ENCODE peak calls at places on chromosomes 16 and 17, in five cellular contexts. One of them, this sample, is unnamed.

GRCh38 chr17:73749337-73749807 is 105.1 kb upstream of the SDK2 start:
- DNase-seq in neural crest cell: no peak
- DNase-seq in activated B cell treated with CpG ODN at 0.5 μM for 24 hours: no peak
- DNase-seq in psoas muscle: no peak
- DNase-seq in astrocyte of the spinal cord: no peak
- DNase-seq in this sample: no peak

GRCh38 chr16:228151-228855 is 946 bp downstream of the LUC7L start:
- DNase-seq in neural crest cell: no peak
- DNase-seq in activated B cell treated with CpG ODN at 0.5 μM for 24 hours: no peak
- DNase-seq in psoas muscle: no peak
- DNase-seq in astrocyte of the spinal cord: peak
- DNase-seq in this sample: no peak

GRCh38 chr16:53773150-53773846 is 69.3 kb downstream of the FTO start:
- DNase-seq in neural crest cell: no peak
- DNase-seq in activated B cell treated with CpG ODN at 0.5 μM for 24 hours: no peak
- DNase-seq in psoas muscle: no peak
- DNase-seq in astrocyte of the spinal cord: peak
- DNase-seq in this sample: no peak

GRCh38 chr17:5019475-5019956 is 15.7 kb downstream of the SLC52A1 start:
- DNase-seq in neural crest cell: no peak
- DNase-seq in activated B cell treated with CpG ODN at 0.5 μM for 24 hours: peak
- DNase-seq in psoas muscle: no peak
- DNase-seq in astrocyte of the spinal cord: no peak
- DNase-seq in this sample: no peak

GRCh38 chr16:77276686-77277085 is 77.5 kb downstream of the SYCE1L start:
- DNase-seq in neural crest cell: no peak
- DNase-seq in activated B cell treated with CpG ODN at 0.5 μM for 24 hours: no peak
- DNase-seq in psoas muscle: no peak
- DNase-seq in astrocyte of the spinal cord: no peak
- DNase-seq in this sample: no peak

GRCh38 chr16:77273-77806 is 685 bp upstream of the MPG start:
- DNase-seq in neural crest cell: peak
- DNase-seq in activated B cell treated with CpG ODN at 0.5 μM for 24 hours: peak
- DNase-seq in psoas muscle: peak
- DNase-seq in astrocyte of the spinal cord: peak
- DNase-seq in this sample: no peak

GRCh38 chr16:67562526-67562917 is at the start of gene CTCF:
- DNase-seq in neural crest cell: no peak
- DNase-seq in activated B cell treated with CpG ODN at 0.5 μM for 24 hours: no peak
- DNase-seq in psoas muscle: peak
- DNase-seq in astrocyte of the spinal cord: peak
- DNase-seq in this sample: no peak

GRCh38 chr17:74757931-74758845 is 9.8 kb downstream of the NHERF1 start:
- DNase-seq in neural crest cell: no peak
- DNase-seq in activated B cell treated with CpG ODN at 0.5 μM for 24 hours: no peak
- DNase-seq in psoas muscle: no peak
- DNase-seq in astrocyte of the spinal cord: peak
- DNase-seq in this sample: no peak

GRCh38 chr17:27609606-27610303 is 21.2 kb upstream of the LGALS9 start:
- DNase-seq in neural crest cell: no peak
- DNase-seq in activated B cell treated with CpG ODN at 0.5 μM for 24 hours: no peak
- DNase-seq in psoas muscle: no peak
- DNase-seq in astrocyte of the spinal cord: peak
- DNase-seq in this sample: no peak

GRCh38 chr17:81028506-81028858 is 6.5 kb upstream of the BAIAP2 start:
- DNase-seq in neural crest cell: no peak
- DNase-seq in activated B cell treated with CpG ODN at 0.5 μM for 24 hours: no peak
- DNase-seq in psoas muscle: peak
- DNase-seq in astrocyte of the spinal cord: no peak
- DNase-seq in this sample: no peak

GRCh38 chr17:7167832-7168231 is 11.3 kb downstream of the ASGR1 start:
- DNase-seq in neural crest cell: no peak
- DNase-seq in activated B cell treated with CpG ODN at 0.5 μM for 24 hours: no peak
- DNase-seq in psoas muscle: no peak
- DNase-seq in astrocyte of the spinal cord: no peak
- DNase-seq in this sample: no peak

GRCh38 chr16:82201906-82202305 is 31.9 kb upstream of the MPHOSPH6 start:
- DNase-seq in neural crest cell: no peak
- DNase-seq in activated B cell treated with CpG ODN at 0.5 μM for 24 hours: no peak
- DNase-seq in psoas muscle: no peak
- DNase-seq in astrocyte of the spinal cord: no peak
- DNase-seq in this sample: no peak

GRCh38 chr16:71540-72341 is 690 bp downstream of the RHBDF1 start:
- DNase-seq in neural crest cell: peak
- DNase-seq in activated B cell treated with CpG ODN at 0.5 μM for 24 hours: no peak
- DNase-seq in psoas muscle: peak
- DNase-seq in astrocyte of the spinal cord: peak
- DNase-seq in this sample: no peak

GRCh38 chr16:67547423-67548264 is 14.7 kb upstream of the CTCF start:
- DNase-seq in neural crest cell: no peak
- DNase-seq in activated B cell treated with CpG ODN at 0.5 μM for 24 hours: peak
- DNase-seq in psoas muscle: no peak
- DNase-seq in astrocyte of the spinal cord: no peak
- DNase-seq in this sample: no peak

GRCh38 chr16:22206847-22207714 is 1.0 kb downstream of the EEF2K start:
- DNase-seq in neural crest cell: no peak
- DNase-seq in activated B cell treated with CpG ODN at 0.5 μM for 24 hours: peak
- DNase-seq in psoas muscle: peak
- DNase-seq in astrocyte of the spinal cord: peak
- DNase-seq in this sample: peak

GRCh38 chr16:709651-710499 is 4.3 kb upstream of the FBXL16 start:
- DNase-seq in neural crest cell: peak
- DNase-seq in activated B cell treated with CpG ODN at 0.5 μM for 24 hours: no peak
- DNase-seq in psoas muscle: no peak
- DNase-seq in astrocyte of the spinal cord: peak
- DNase-seq in this sample: no peak

GRCh38 chr17:55089955-55090573 is 121.5 kb downstream of the STXBP4 start:
- DNase-seq in neural crest cell: no peak
- DNase-seq in activated B cell treated with CpG ODN at 0.5 μM for 24 hours: no peak
- DNase-seq in psoas muscle: no peak
- DNase-seq in astrocyte of the spinal cord: peak
- DNase-seq in this sample: no peak

GRCh38 chr17:78205124-78205775 is 8.8 kb upstream of the BIRC5 start:
- DNase-seq in neural crest cell: no peak
- DNase-seq in activated B cell treated with CpG ODN at 0.5 μM for 24 hours: no peak
- DNase-seq in psoas muscle: no peak
- DNase-seq in astrocyte of the spinal cord: no peak
- DNase-seq in this sample: no peak

GRCh38 chr16:84534815-84535214 is 30.4 kb upstream of the MEAK7 start:
- DNase-seq in neural crest cell: no peak
- DNase-seq in activated B cell treated with CpG ODN at 0.5 μM for 24 hours: no peak
- DNase-seq in psoas muscle: no peak
- DNase-seq in astrocyte of the spinal cord: no peak
- DNase-seq in this sample: no peak

GRCh38 chr17:45184144-45184543 is 22.5 kb downstream of the HEXIM2 start:
- DNase-seq in neural crest cell: no peak
- DNase-seq in activated B cell treated with CpG ODN at 0.5 μM for 24 hours: no peak
- DNase-seq in psoas muscle: no peak
- DNase-seq in astrocyte of the spinal cord: no peak
- DNase-seq in this sample: no peak

GRCh38 chr16:14097182-14097951 is 26.2 kb downstream of the MRTFB start:
- DNase-seq in neural crest cell: no peak
- DNase-seq in activated B cell treated with CpG ODN at 0.5 μM for 24 hours: no peak
- DNase-seq in psoas muscle: no peak
- DNase-seq in astrocyte of the spinal cord: no peak
- DNase-seq in this sample: no peak

GRCh38 chr17:27552467-27552779 is 78.6 kb upstream of the LGALS9 start:
- DNase-seq in neural crest cell: no peak
- DNase-seq in activated B cell treated with CpG ODN at 0.5 μM for 24 hours: no peak
- DNase-seq in psoas muscle: no peak
- DNase-seq in astrocyte of the spinal cord: no peak
- DNase-seq in this sample: no peak

GRCh38 chr17:8151641-8152111 is 528 bp downstream of the PER1 start:
- DNase-seq in neural crest cell: no peak
- DNase-seq in activated B cell treated with CpG ODN at 0.5 μM for 24 hours: peak
- DNase-seq in psoas muscle: peak
- DNase-seq in astrocyte of the spinal cord: peak
- DNase-seq in this sample: no peak

GRCh38 chr17:40301315-40301714 is 7.7 kb upstream of the RARA start:
- DNase-seq in neural crest cell: no peak
- DNase-seq in activated B cell treated with CpG ODN at 0.5 μM for 24 hours: no peak
- DNase-seq in psoas muscle: peak
- DNase-seq in astrocyte of the spinal cord: no peak
- DNase-seq in this sample: no peak

GRCh38 chr17:47894498-47895253 is 1.4 kb upstream of the SP2 start:
- DNase-seq in neural crest cell: no peak
- DNase-seq in activated B cell treated with CpG ODN at 0.5 μM for 24 hours: no peak
- DNase-seq in psoas muscle: no peak
- DNase-seq in astrocyte of the spinal cord: no peak
- DNase-seq in this sample: no peak

GRCh38 chr16:71933913-71934696 is 38.8 kb downstream of the IST1 start:
- DNase-seq in neural crest cell: no peak
- DNase-seq in activated B cell treated with CpG ODN at 0.5 μM for 24 hours: no peak
- DNase-seq in psoas muscle: no peak
- DNase-seq in astrocyte of the spinal cord: peak
- DNase-seq in this sample: no peak

GRCh38 chr16:81745704-81746558 is 33.2 kb upstream of the PLCG2 start:
- DNase-seq in neural crest cell: peak
- DNase-seq in activated B cell treated with CpG ODN at 0.5 μM for 24 hours: peak
- DNase-seq in psoas muscle: peak
- DNase-seq in astrocyte of the spinal cord: peak
- DNase-seq in this sample: peak

GRCh38 chr16:50761276-50761675 is 19.4 kb downstream of the CYLD start:
- DNase-seq in neural crest cell: no peak
- DNase-seq in activated B cell treated with CpG ODN at 0.5 μM for 24 hours: no peak
- DNase-seq in psoas muscle: no peak
- DNase-seq in astrocyte of the spinal cord: no peak
- DNase-seq in this sample: no peak

GRCh38 chr17:17765359-17765758 is 71.4 kb downstream of the SREBF1 start:
- DNase-seq in neural crest cell: no peak
- DNase-seq in activated B cell treated with CpG ODN at 0.5 μM for 24 hours: no peak
- DNase-seq in psoas muscle: no peak
- DNase-seq in astrocyte of the spinal cord: peak
- DNase-seq in this sample: no peak

GRCh38 chr17:36602924-36603384 is 1.6 kb downstream of the MRM1 start:
- DNase-seq in neural crest cell: peak
- DNase-seq in activated B cell treated with CpG ODN at 0.5 μM for 24 hours: peak
- DNase-seq in psoas muscle: peak
- DNase-seq in astrocyte of the spinal cord: peak
- DNase-seq in this sample: peak

GRCh38 chr17:63304704-63305261 is 141.3 kb downstream of the CYB561 start:
- DNase-seq in neural crest cell: no peak
- DNase-seq in activated B cell treated with CpG ODN at 0.5 μM for 24 hours: no peak
- DNase-seq in psoas muscle: no peak
- DNase-seq in astrocyte of the spinal cord: no peak
- DNase-seq in this sample: no peak

GRCh38 chr17:72766761-72767356 is 325.6 kb downstream of the SLC39A11 start:
- DNase-seq in neural crest cell: no peak
- DNase-seq in activated B cell treated with CpG ODN at 0.5 μM for 24 hours: no peak
- DNase-seq in psoas muscle: no peak
- DNase-seq in astrocyte of the spinal cord: no peak
- DNase-seq in this sample: no peak

GRCh38 chr16:65510241-65510640 is 388.4 kb upstream of the CDH11 start:
- DNase-seq in neural crest cell: no peak
- DNase-seq in activated B cell treated with CpG ODN at 0.5 μM for 24 hours: no peak
- DNase-seq in psoas muscle: no peak
- DNase-seq in astrocyte of the spinal cord: peak
- DNase-seq in this sample: no peak

GRCh38 chr17:83025636-83026280 is 53.7 kb upstream of the METRNL start:
- DNase-seq in neural crest cell: no peak
- DNase-seq in activated B cell treated with CpG ODN at 0.5 μM for 24 hours: no peak
- DNase-seq in psoas muscle: no peak
- DNase-seq in astrocyte of the spinal cord: no peak
- DNase-seq in this sample: no peak

GRCh38 chr17:75758131-75758905 is 6.7 kb downstream of the GALK1 start:
- DNase-seq in neural crest cell: no peak
- DNase-seq in activated B cell treated with CpG ODN at 0.5 μM for 24 hours: no peak
- DNase-seq in psoas muscle: peak
- DNase-seq in astrocyte of the spinal cord: no peak
- DNase-seq in this sample: no peak
- TF ChIP-seq CTCF in neural crest cell: no peak
- TF ChIP-seq CTCF in activated B cell treated with CpG ODN at 0.5 μM for 24 hours: no peak
- TF ChIP-seq CTCF in psoas muscle: no peak
- TF ChIP-seq CTCF in astrocyte of the spinal cord: peak
- TF ChIP-seq CTCF in this sample: no peak

GRCh38 chr16:64469351-64469750 is 652.5 kb downstream of the CDH11 start:
- DNase-seq in neural crest cell: no peak
- DNase-seq in activated B cell treated with CpG ODN at 0.5 μM for 24 hours: no peak
- DNase-seq in psoas muscle: no peak
- DNase-seq in astrocyte of the spinal cord: no peak
- DNase-seq in this sample: no peak

GRCh38 chr16:64475627-64476351 is 646.1 kb downstream of the CDH11 start:
- DNase-seq in neural crest cell: no peak
- DNase-seq in activated B cell treated with CpG ODN at 0.5 μM for 24 hours: no peak
- DNase-seq in psoas muscle: no peak
- DNase-seq in astrocyte of the spinal cord: peak
- DNase-seq in this sample: no peak

GRCh38 chr16:64470916-64471315 is 650.9 kb downstream of the CDH11 start:
- DNase-seq in neural crest cell: no peak
- DNase-seq in activated B cell treated with CpG ODN at 0.5 μM for 24 hours: no peak
- DNase-seq in psoas muscle: no peak
- DNase-seq in astrocyte of the spinal cord: no peak
- DNase-seq in this sample: no peak

GRCh38 chr16:64468515-64469090 is 653.3 kb downstream of the CDH11 start:
- DNase-seq in neural crest cell: no peak
- DNase-seq in activated B cell treated with CpG ODN at 0.5 μM for 24 hours: no peak
- DNase-seq in psoas muscle: no peak
- DNase-seq in astrocyte of the spinal cord: no peak
- DNase-seq in this sample: no peak

GRCh38 chr16:64469906-64470702 is 651.8 kb downstream of the CDH11 start:
- DNase-seq in neural crest cell: no peak
- DNase-seq in activated B cell treated with CpG ODN at 0.5 μM for 24 hours: no peak
- DNase-seq in psoas muscle: peak
- DNase-seq in astrocyte of the spinal cord: peak
- DNase-seq in this sample: no peak
- TF ChIP-seq CTCF in neural crest cell: no peak
- TF ChIP-seq CTCF in activated B cell treated with CpG ODN at 0.5 μM for 24 hours: no peak
- TF ChIP-seq CTCF in psoas muscle: no peak
- TF ChIP-seq CTCF in astrocyte of the spinal cord: peak
- TF ChIP-seq CTCF in this sample: no peak

GRCh38 chr16:86462334-86463084 is 47.8 kb upstream of the FOXF1 start:
- DNase-seq in neural crest cell: no peak
- DNase-seq in activated B cell treated with CpG ODN at 0.5 μM for 24 hours: no peak
- DNase-seq in psoas muscle: no peak
- DNase-seq in astrocyte of the spinal cord: peak
- DNase-seq in this sample: no peak
- TF ChIP-seq CTCF in neural crest cell: no peak
- TF ChIP-seq CTCF in activated B cell treated with CpG ODN at 0.5 μM for 24 hours: no peak
- TF ChIP-seq CTCF in psoas muscle: no peak
- TF ChIP-seq CTCF in astrocyte of the spinal cord: no peak
- TF ChIP-seq CTCF in this sample: no peak

DNA sequence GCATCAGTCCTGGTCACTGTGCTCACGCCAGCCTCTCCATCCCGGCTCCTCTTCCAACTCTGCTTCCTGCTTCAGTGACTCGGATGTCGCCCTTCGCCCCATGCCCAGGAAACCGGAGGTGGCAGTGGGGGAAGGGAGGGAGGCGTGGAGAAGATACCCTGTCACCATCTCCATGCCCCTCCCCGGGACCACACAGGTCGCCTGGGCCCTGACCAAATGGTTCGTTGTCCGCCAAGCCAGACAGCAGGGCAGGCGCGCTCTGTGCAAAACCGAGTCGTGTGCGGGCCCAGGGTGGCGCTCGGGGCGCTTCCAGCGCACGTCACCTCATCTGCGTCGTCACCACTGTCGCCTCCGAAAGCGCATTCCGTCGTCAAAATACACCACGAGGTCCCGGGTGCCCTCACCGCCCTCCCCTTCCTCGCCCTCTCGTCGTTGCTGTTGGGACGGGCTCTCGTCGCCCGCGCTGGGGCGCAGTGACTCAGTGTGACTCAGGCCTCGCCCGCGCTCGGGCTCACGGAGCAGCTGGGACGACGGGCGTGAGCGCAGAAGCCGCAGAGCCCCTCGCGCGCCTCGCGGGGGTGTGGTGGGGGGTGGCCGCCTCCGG is 39.2 kb downstream of the ZNF778 start:
- DNase-seq in neural crest cell: no peak
- DNase-seq in activated B cell treated with CpG ODN at 0.5 μM for 24 hours: peak
- DNase-seq in psoas muscle: peak
- DNase-seq in astrocyte of the spinal cord: peak
- DNase-seq in this sample: peak
- TF ChIP-seq CTCF in neural crest cell: no peak
- TF ChIP-seq CTCF in activated B cell treated with CpG ODN at 0.5 μM for 24 hours: no peak
- TF ChIP-seq CTCF in psoas muscle: no peak
- TF ChIP-seq CTCF in astrocyte of the spinal cord: no peak
- TF ChIP-seq CTCF in this sample: no peak